ENCODE peak calls at places on chromosomes 7 and 10, in eight cellular contexts. One of them, this sample, is unnamed. For H3K4me1 and H3K27me3, the result is how much of the 10 kb centered on the place peaks cover.

GRCh38 chr7:157474685-157475084 is 137.9 kb downstream of the DNAJB6 start:
- DNase-seq in CD8-positive, alpha-beta T cell: peak
- DNase-seq in A673: peak
- DNase-seq in GM23338: peak
- DNase-seq in heart right ventricle: no peak
- DNase-seq in mesendoderm: peak
- DNase-seq in body of pancreas: no peak
- DNase-seq in stomach: peak
- DNase-seq in this sample: no peak

GRCh38 chr7:44882899-44883298 is 2.4 kb downstream of the PURB start:
- DNase-seq in stomach: no peak
- DNase-seq in CD8-positive, alpha-beta T cell: no peak
- DNase-seq in A673: no peak
- DNase-seq in GM23338: no peak
- DNase-seq in body of pancreas: no peak
- DNase-seq in mesendoderm: no peak
- DNase-seq in heart right ventricle: no peak
- DNase-seq in this sample: no peak

GRCh38 chr10:14749051-14749809 is 25.5 kb downstream of the FAM107B start:
- DNase-seq in CD8-positive, alpha-beta T cell: no peak
- DNase-seq in GM23338: no peak
- DNase-seq in body of pancreas: peak
- DNase-seq in A673: no peak
- DNase-seq in mesendoderm: peak
- DNase-seq in heart right ventricle: peak
- DNase-seq in stomach: peak
- DNase-seq in this sample: no peak

GRCh38 chr10:103572597-103573321 is 79.3 kb downstream of the NEURL1 start:
- DNase-seq in stomach: no peak
- DNase-seq in A673: no peak
- DNase-seq in heart right ventricle: no peak
- DNase-seq in CD8-positive, alpha-beta T cell: no peak
- DNase-seq in GM23338: no peak
- DNase-seq in mesendoderm: no peak
- DNase-seq in body of pancreas: no peak
- DNase-seq in this sample: no peak

GRCh38 chr10:20839141-20839540 is 58.0 kb downstream of the NEBL start:
- DNase-seq in mesendoderm: no peak
- DNase-seq in CD8-positive, alpha-beta T cell: no peak
- DNase-seq in stomach: no peak
- DNase-seq in body of pancreas: no peak
- DNase-seq in heart right ventricle: no peak
- DNase-seq in A673: no peak
- DNase-seq in GM23338: no peak
- DNase-seq in this sample: no peak

GRCh38 chr10:125629758-125630376 is 53.1 kb downstream of the TEX36 start:
- DNase-seq in body of pancreas: no peak
- DNase-seq in A673: peak
- DNase-seq in mesendoderm: peak
- DNase-seq in CD8-positive, alpha-beta T cell: no peak
- DNase-seq in stomach: no peak
- DNase-seq in GM23338: peak
- DNase-seq in heart right ventricle: no peak
- DNase-seq in this sample: no peak

GRCh38 chr10:16520900-16521299 is 779 bp downstream of the C1QL3 start:
- DNase-seq in A673: peak
- DNase-seq in CD8-positive, alpha-beta T cell: no peak
- DNase-seq in body of pancreas: peak
- DNase-seq in heart right ventricle: no peak
- DNase-seq in GM23338: peak
- DNase-seq in stomach: peak
- DNase-seq in mesendoderm: peak
- DNase-seq in this sample: peak

GRCh38 chr7:156160811-156161210 is 348.5 kb upstream of the SHH start:
- DNase-seq in heart right ventricle: no peak
- DNase-seq in stomach: peak
- DNase-seq in CD8-positive, alpha-beta T cell: no peak
- DNase-seq in GM23338: peak
- DNase-seq in body of pancreas: no peak
- DNase-seq in mesendoderm: peak
- DNase-seq in A673: peak
- DNase-seq in this sample: no peak

GRCh38 chr10:70232155-70232858 is 922 bp downstream of the PPA1 start:
- DNase-seq in heart right ventricle: peak
- DNase-seq in mesendoderm: peak
- DNase-seq in body of pancreas: peak
- DNase-seq in A673: peak
- DNase-seq in GM23338: peak
- DNase-seq in stomach: peak
- DNase-seq in CD8-positive, alpha-beta T cell: no peak
- DNase-seq in this sample: peak

GRCh38 chr10:110138197-110138812 is 69.1 kb upstream of the MXI1 start:
- DNase-seq in GM23338: peak
- DNase-seq in stomach: no peak
- DNase-seq in heart right ventricle: no peak
- DNase-seq in CD8-positive, alpha-beta T cell: no peak
- DNase-seq in mesendoderm: peak
- DNase-seq in body of pancreas: no peak
- DNase-seq in A673: peak
- DNase-seq in this sample: no peak

DNA sequence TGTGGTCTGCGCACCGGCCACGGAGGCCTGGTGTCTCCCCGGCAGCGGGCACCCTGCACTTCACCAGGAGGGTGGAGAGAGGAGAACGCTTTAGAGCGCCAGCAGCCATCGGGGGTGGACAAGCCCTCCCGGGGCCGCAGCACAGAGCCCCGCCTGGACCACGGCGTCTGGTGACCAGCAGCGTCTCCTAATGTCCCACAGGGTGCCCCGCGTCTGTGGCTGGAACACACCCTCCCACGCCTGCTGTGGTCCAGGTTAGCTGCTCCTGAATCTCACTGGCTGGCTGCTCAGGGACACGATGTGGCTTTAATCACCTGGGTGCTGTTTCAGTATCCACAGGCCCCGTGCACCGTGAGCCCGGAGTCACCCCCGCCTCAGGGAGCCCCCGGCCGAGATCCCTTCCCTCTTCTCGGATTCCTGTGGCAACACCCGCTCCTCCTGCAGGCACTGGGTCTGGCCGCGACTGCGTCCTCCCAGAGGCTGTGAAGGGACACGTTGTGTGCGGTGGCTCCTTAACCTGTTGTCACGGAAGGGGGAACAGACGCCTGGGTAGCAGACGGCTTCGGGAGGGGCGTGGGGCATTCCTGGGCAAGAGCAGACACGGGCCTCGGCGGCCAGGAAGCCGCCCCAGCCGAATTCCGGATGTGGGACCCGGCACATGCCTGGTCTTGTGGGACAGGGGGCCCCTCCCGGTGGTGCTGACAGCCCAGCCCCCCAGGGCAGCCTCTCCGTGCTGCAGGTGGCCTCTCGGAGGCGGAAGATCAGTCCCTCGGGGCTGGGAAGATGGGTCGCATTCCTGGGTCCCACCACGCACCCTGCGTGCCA is 78.9 kb downstream of the FOXL3 start:
- DNase-seq in mesendoderm: no peak
- DNase-seq in A673: no peak
- DNase-seq in GM23338: no peak
- DNase-seq in stomach: peak
- DNase-seq in CD8-positive, alpha-beta T cell: no peak
- DNase-seq in body of pancreas: peak
- DNase-seq in heart right ventricle: no peak
- DNase-seq in this sample: no peak
- H3K4me1 ChIP-seq in mesendoderm: under half
- H3K4me1 ChIP-seq in A673: under half
- H3K4me1 ChIP-seq in GM23338: under half
- H3K4me1 ChIP-seq in stomach: under half
- H3K4me1 ChIP-seq in CD8-positive, alpha-beta T cell: under half
- H3K4me1 ChIP-seq in body of pancreas: half or more
- H3K4me1 ChIP-seq in heart right ventricle: under half
- H3K4me1 ChIP-seq in this sample: under half

DNA sequence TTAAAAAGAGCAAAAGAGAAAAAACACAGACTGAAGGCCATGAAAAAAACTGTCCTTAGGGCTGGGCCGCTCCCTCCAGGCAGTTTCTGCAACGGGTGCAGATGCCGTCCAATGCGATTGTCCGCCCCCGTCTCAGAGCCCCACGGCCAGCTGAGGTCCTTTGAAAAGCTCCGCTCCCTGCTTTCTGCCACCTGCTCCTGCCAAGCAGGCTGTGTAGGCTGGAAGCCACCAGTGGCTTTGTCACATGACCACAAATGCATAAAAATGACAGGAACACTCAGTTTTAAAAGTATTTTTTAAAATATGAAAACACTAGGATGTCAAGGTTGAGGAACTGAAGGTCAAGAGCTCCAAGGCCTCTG is 71.7 kb downstream of the AMZ1 start:
- DNase-seq in heart right ventricle: no peak
- DNase-seq in CD8-positive, alpha-beta T cell: no peak
- DNase-seq in GM23338: no peak
- DNase-seq in stomach: peak
- DNase-seq in A673: no peak
- DNase-seq in body of pancreas: no peak
- DNase-seq in mesendoderm: no peak
- DNase-seq in this sample: no peak
- H3K4me3 ChIP-seq in heart right ventricle: peak
- H3K4me3 ChIP-seq in CD8-positive, alpha-beta T cell: no peak
- H3K4me3 ChIP-seq in GM23338: no peak
- H3K4me3 ChIP-seq in stomach: peak
- H3K4me3 ChIP-seq in A673: no peak
- H3K4me3 ChIP-seq in body of pancreas: no peak
- H3K4me3 ChIP-seq in mesendoderm: no peak
- H3K4me3 ChIP-seq in this sample: no peak

GRCh38 chr7:129779602-129780256 is 168.2 kb downstream of the NRF1 start:
- DNase-seq in heart right ventricle: no peak
- DNase-seq in mesendoderm: no peak
- DNase-seq in body of pancreas: no peak
- DNase-seq in GM23338: peak
- DNase-seq in A673: peak
- DNase-seq in stomach: peak
- DNase-seq in CD8-positive, alpha-beta T cell: no peak
- DNase-seq in this sample: peak
- H3K27me3 ChIP-seq in heart right ventricle: half or more
- H3K27me3 ChIP-seq in mesendoderm: half or more
- H3K27me3 ChIP-seq in body of pancreas: under half
- H3K27me3 ChIP-seq in GM23338: half or more
- H3K27me3 ChIP-seq in A673: half or more
- H3K27me3 ChIP-seq in stomach: half or more
- H3K27me3 ChIP-seq in CD8-positive, alpha-beta T cell: half or more
- H3K27me3 ChIP-seq in this sample: under half

DNA sequence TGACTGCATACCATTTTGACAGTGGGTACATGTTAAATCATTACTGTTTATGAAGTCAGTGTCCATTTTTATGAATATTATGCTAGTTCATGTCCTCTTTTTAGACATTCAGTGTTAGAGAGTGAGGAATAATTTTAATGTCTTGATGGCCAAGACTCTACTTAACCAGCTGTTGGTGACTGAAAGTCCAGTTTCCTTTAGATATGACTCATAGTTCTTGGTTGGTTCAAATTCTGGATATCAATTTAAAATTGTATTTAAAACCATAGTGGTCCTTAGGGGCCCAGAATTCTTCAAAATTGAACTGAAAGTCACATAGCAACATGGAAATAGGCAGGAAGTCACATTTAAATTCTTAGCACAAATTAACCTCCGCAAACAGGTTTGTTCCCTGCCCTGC is 196.5 kb upstream of the PRPS1L1 start:
- DNase-seq in stomach: no peak
- DNase-seq in mesendoderm: no peak
- DNase-seq in CD8-positive, alpha-beta T cell: no peak
- DNase-seq in GM23338: no peak
- DNase-seq in body of pancreas: no peak
- DNase-seq in A673: no peak
- DNase-seq in heart right ventricle: no peak
- DNase-seq in this sample: no peak
- H3K4me1 ChIP-seq in stomach: under half
- H3K4me1 ChIP-seq in mesendoderm: under half
- H3K4me1 ChIP-seq in CD8-positive, alpha-beta T cell: under half
- H3K4me1 ChIP-seq in GM23338: under half
- H3K4me1 ChIP-seq in body of pancreas: under half
- H3K4me1 ChIP-seq in A673: under half
- H3K4me1 ChIP-seq in heart right ventricle: half or more
- H3K4me1 ChIP-seq in this sample: under half

GRCh38 chr7:3495530-3495929 is 194.5 kb downstream of the SDK1 start:
- DNase-seq in heart right ventricle: no peak
- DNase-seq in body of pancreas: no peak
- DNase-seq in stomach: no peak
- DNase-seq in CD8-positive, alpha-beta T cell: no peak
- DNase-seq in GM23338: no peak
- DNase-seq in mesendoderm: peak
- DNase-seq in A673: no peak
- DNase-seq in this sample: no peak
- H3K4me3 ChIP-seq in heart right ventricle: peak
- H3K4me3 ChIP-seq in body of pancreas: no peak
- H3K4me3 ChIP-seq in stomach: no peak
- H3K4me3 ChIP-seq in CD8-positive, alpha-beta T cell: no peak
- H3K4me3 ChIP-seq in GM23338: no peak
- H3K4me3 ChIP-seq in mesendoderm: no peak
- H3K4me3 ChIP-seq in A673: no peak
- H3K4me3 ChIP-seq in this sample: no peak

GRCh38 chr7:29806131-29806792 is at the start of gene WIPF3:
- DNase-seq in body of pancreas: peak
- DNase-seq in A673: peak
- DNase-seq in heart right ventricle: peak
- DNase-seq in mesendoderm: peak
- DNase-seq in GM23338: peak
- DNase-seq in stomach: peak
- DNase-seq in CD8-positive, alpha-beta T cell: no peak
- DNase-seq in this sample: no peak
- H3K27me3 ChIP-seq in body of pancreas: under half
- H3K27me3 ChIP-seq in A673: half or more
- H3K27me3 ChIP-seq in heart right ventricle: under half
- H3K27me3 ChIP-seq in mesendoderm: under half
- H3K27me3 ChIP-seq in GM23338: under half
- H3K27me3 ChIP-seq in stomach: under half
- H3K27me3 ChIP-seq in CD8-positive, alpha-beta T cell: under half
- H3K27me3 ChIP-seq in this sample: half or more

This sample was measured in SJSA1.